ENCODE peak calls at places on chromosomes 4 and X, in eight cellular contexts. V is AG08396, J is fibroblast of pulmonary artery, R is HepG2, I is left cardiac atrium, A is NCI-H524, B is NCI-H187 treated with DMSO at 0.1 percent for 48 hours, F is GF-D8. L is an unnamed sample.

GRCh38 chrX:100098660-100099375 is 311.3 kb downstream of the PCDH19 start:
- DNase-seq in V (no peak), J (peak; percentile 65), R (no peak), I (no peak), A (no peak), B (no peak), F (no peak), L (no peak)

GRCh38 chr4:161522031-161522430 is 641.8 kb downstream of the FSTL5 start:
- DNase-seq in V (no peak), J (peak; percentile 2), R (no peak), I (no peak), A (peak; percentile 1), B (no peak), F (no peak), L (peak; percentile 30)

GRCh38 chr4:123564758-123565346 is 168.3 kb downstream of the SPRY1 start:
- DNase-seq in V (peak; percentile 63), J (peak; percentile 87), R (peak; percentile 92), I (peak; percentile 33), A (peak; percentile 9), B (no peak), F (peak; percentile 65), L (peak; percentile 85)

GRCh38 chr4:170374770-170375169 is 285.0 kb upstream of the AADAT start:
- DNase-seq in V (no peak), J (peak; percentile 1), R (peak; percentile 39), I (no peak), A (no peak), B (no peak), F (no peak), L (peak; percentile 50)

GRCh38 chr4:38993683-38994082 is 38.5 kb downstream of the TMEM156 start:
- DNase-seq in V (no peak), J (no peak), R (peak; percentile 45), I (no peak), A (no peak), B (no peak), F (no peak), L (no peak)

GRCh38 chr4:71006203-71006907 is 12.9 kb downstream of the DCK start:
- DNase-seq in V (no peak), J (no peak), R (no peak), I (no peak), A (no peak), B (no peak), F (no peak), L (no peak)

GRCh38 chr4:74947798-74948197 is 14.9 kb downstream of the PARM1 start:
- DNase-seq in V (no peak), J (no peak), R (no peak), I (no peak), A (no peak), B (no peak), F (no peak), L (no peak)

GRCh38 chr4:108906866-108907367 is 144.1 kb upstream of the ETNPPL start:
- DNase-seq in V (no peak), J (no peak), R (no peak), I (no peak), A (no peak), B (no peak), F (no peak), L (no peak)

GRCh38 chr4:31620476-31620875 is 900.3 kb downstream of the PCDH7 start:
- DNase-seq in V (no peak), J (peak; percentile 65), R (no peak), I (peak; percentile 22), A (no peak), B (no peak), F (no peak), L (no peak)

L was measured in NCI-H82.